ENCODE peak calls at places on chromosomes 11 and 22, in five cellular contexts. F is sigmoid colon, K is thoracic aorta, P is fibroblast of lung, O is PC-3. H is an unnamed sample.

GRCh38 chr11:123061403-123062157 is at the start of gene HSPA8:
- DNase-seq in K (peak; percentile 40), P (peak; percentile 70), O (peak; percentile 48), F (peak; percentile 90), H (no peak)

GRCh38 chr11:44261800-44262591 is 47.9 kb downstream of the ALX4 start:
- DNase-seq in F (no peak), K (no peak), P (no peak), O (no peak), H (no peak)

GRCh38 chr11:74683279-74683871 is 47.9 kb downstream of the CHRDL2 start:
- DNase-seq in O (no peak), F (peak; percentile 66), P (no peak), K (no peak), H (no peak)

GRCh38 chr11:78567209-78567608 is 7.5 kb downstream of the NARS2 start:
- DNase-seq in P (peak; percentile 83), F (no peak), O (peak; percentile 79), K (no peak), H (no peak)

GRCh38 chr22:38246692-38247091 is 26.1 kb downstream of the TMEM184B start:
- DNase-seq in P (no peak), K (peak; percentile 23), O (no peak), F (peak; percentile 88), H (no peak)

GRCh38 chr11:69497221-69497787 is 15.8 kb downstream of the LINC01488 start:
- DNase-seq in O (peak; percentile 90), P (peak; percentile 99), F (peak; percentile 89), K (peak; percentile 41), H (peak; percentile 100)

GRCh38 chr11:28777126-28777525 is 668.9 kb downstream of the METTL15 start:
- DNase-seq in F (no peak), O (no peak), K (no peak), P (no peak), H (no peak)

GRCh38 chr11:67304511-67305113 is 1.3 kb downstream of the SSH3 start:
- DNase-seq in O (no peak), K (no peak), P (no peak), F (peak; percentile 62), H (no peak)

GRCh38 chr11:130763087-130763980 is 152.9 kb downstream of the SNX19 start:
- DNase-seq in K (no peak), P (peak; percentile 23), F (no peak), O (no peak), H (no peak)

GRCh38 chr11:30876656-30877371 is 290.7 kb upstream of the MPPED2 start:
- DNase-seq in O (no peak), K (no peak), F (no peak), P (no peak), H (no peak)

GRCh38 chr11:74689666-74690065 is 41.6 kb downstream of the CHRDL2 start:
- DNase-seq in K (no peak), P (peak; percentile 51), O (peak; percentile 74), F (no peak), H (no peak)

GRCh38 chr11:126265801-126266200 is 2.9 kb downstream of the SRPRA start:
- DNase-seq in P (peak; percentile 10), K (no peak), F (no peak), O (peak; percentile 14), H (no peak)

GRCh38 chr11:2549876-2550605 is 105.2 kb downstream of the KCNQ1 start:
- DNase-seq in O (no peak), P (no peak), K (no peak), F (peak; percentile 57), H (no peak)

GRCh38 chr22:36399473-36399780 is 11.7 kb upstream of the MYH9 start:
- DNase-seq in F (no peak), K (no peak), O (peak; percentile 45), P (no peak), H (no peak)

GRCh38 chr11:86499723-86500129 is 125.0 kb downstream of the CCDC81 start:
- DNase-seq in O (peak; percentile 13), P (no peak), F (no peak), K (no peak), H (no peak)

GRCh38 chr11:110085255-110085838 is 7.8 kb upstream of the ZC3H12C start:
- DNase-seq in K (no peak), O (no peak), F (no peak), P (no peak), H (no peak)

GRCh38 chr22:42365337-42365865 is 66.8 kb downstream of the NFAM1 start:
- DNase-seq in K (no peak), O (no peak), F (peak; percentile 76), P (peak; percentile 15), H (no peak)

GRCh38 chr11:2750601-2751522 is 51.1 kb upstream of the KCNQ1OT1 start:
- DNase-seq in F (peak; percentile 59), O (no peak), P (no peak), K (no peak), H (no peak)

GRCh38 chr11:64916040-64916847 is 765 bp downstream of the ATG2A start:
- DNase-seq in F (peak; percentile 82), P (peak; percentile 20), O (peak; percentile 22), K (no peak), H (no peak)

GRCh38 chr11:125923012-125923579 is 18.8 kb downstream of the DDX25 start:
- DNase-seq in F (peak; percentile 79), O (peak; percentile 94), P (peak; percentile 54), K (no peak), H (no peak)

GRCh38 chr11:99316761-99317475 is 296.2 kb downstream of the CNTN5 start:
- DNase-seq in F (no peak), O (no peak), K (no peak), P (peak; percentile 36), H (no peak)

GRCh38 chr11:74485868-74486267 is 7.7 kb downstream of the LIPT2 start:
- DNase-seq in K (no peak), P (no peak), O (no peak), F (no peak), H (no peak)

GRCh38 chr11:71977743-71978418 is 20.8 kb upstream of the IL18BP start:
- DNase-seq in O (peak; percentile 81), P (peak; percentile 24), K (no peak), F (peak; percentile 68), H (no peak)

GRCh38 chr11:1780700-1781592 is 17.2 kb upstream of the CTSD start:
- DNase-seq in P (no peak), F (peak; percentile 66), K (no peak), O (no peak), H (no peak)

GRCh38 chr11:117829369-117829725 is 4.8 kb upstream of the FXYD2 start:
- DNase-seq in K (no peak), P (no peak), F (peak; percentile 66), O (no peak), H (no peak)

GRCh38 chr11:75946531-75947530 is 131.8 kb downstream of the UVRAG start:
- DNase-seq in P (peak; percentile 84), F (peak; percentile 66), O (peak; percentile 76), K (no peak), H (no peak)

GRCh38 chr11:105903113-105903512 is 118.9 kb downstream of the MSANTD4 start:
- DNase-seq in F (no peak), K (no peak), O (no peak), P (peak; percentile 16), H (no peak)

GRCh38 chr11:11379661-11380060 is 26.6 kb upstream of the CSNK2A3 start:
- DNase-seq in F (no peak), K (no peak), O (no peak), P (no peak), H (no peak)
- H3K4me1 ChIP-seq in F (no peaks in the 10 kb centered on the region), K (no peaks in the 10 kb centered on the region), O (no peaks in the 10 kb centered on the region), P (no peaks in the 10 kb centered on the region), H (peaks cover 9% of the 10 kb centered on the region)

GRCh38 chr11:720017-720641 is 14.1 kb downstream of the EPS8L2 start:
- DNase-seq in P (no peak), O (no peak), F (no peak), K (no peak), H (no peak)
- H3K4me3 ChIP-seq in P (no peak overlapping the region), O (no peak overlapping the region), F (no peak overlapping the region), K (peak overlapping the region; percentile 61), H (no peak overlapping the region)

DNA sequence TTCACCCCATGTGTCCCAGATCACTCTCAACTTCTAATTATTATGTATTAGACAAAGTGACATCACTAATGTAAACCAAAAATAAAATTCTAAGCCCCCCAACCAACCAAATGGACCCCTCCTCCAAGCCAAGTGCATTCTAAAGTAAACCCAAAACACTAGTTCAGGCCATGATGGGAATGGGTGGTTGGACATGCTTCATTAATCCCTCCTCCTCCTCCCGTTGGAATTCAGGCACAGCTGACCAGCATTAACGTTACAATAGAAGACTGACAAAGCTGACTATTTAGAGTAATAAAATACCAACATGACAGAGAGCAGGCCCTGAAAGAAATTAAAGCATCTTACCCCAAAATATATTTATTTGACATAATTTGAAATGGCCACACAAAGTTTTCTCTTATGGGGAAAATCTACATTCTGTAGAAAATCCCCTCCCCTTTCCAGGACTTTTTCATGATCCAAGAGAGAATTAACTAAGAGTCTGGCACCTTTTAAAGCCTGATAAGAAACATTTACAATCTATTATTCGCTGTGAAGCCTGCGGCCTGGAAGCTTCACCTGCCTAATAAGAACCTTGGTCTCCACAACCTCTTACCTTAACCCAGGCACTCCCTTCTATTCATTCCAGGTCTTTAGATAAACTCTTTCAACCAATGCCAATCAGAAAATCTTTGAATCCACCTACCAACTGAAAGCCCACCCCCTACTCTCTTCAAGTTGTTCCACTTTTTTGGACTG is 948.5 kb upstream of the CCDC90B start:
- DNase-seq in O (no peak), F (no peak), P (no peak), K (no peak), H (no peak)
- H3K27ac ChIP-seq in O (no peak overlapping the region), F (no peak overlapping the region), P (no peak overlapping the region), K (no peak overlapping the region), H (no peak overlapping the region)

GRCh38 chr11:102114032-102114431 is 3.8 kb downstream of the YAP1 start:
- DNase-seq in K (no peak), P (no peak), F (no peak), O (no peak), H (no peak)

GRCh38 chr11:102115557-102115956 is 5.3 kb downstream of the YAP1 start:
- DNase-seq in O (peak; percentile 81), P (peak; percentile 82), K (no peak), F (no peak), H (no peak)

GRCh38 chr11:102118937-102119336 is 8.7 kb downstream of the YAP1 start:
- DNase-seq in P (no peak), F (no peak), O (no peak), K (no peak), H (peak; percentile 50)

GRCh38 chr11:102117472-102118113 is 7.3 kb downstream of the YAP1 start:
- DNase-seq in F (no peak), O (peak; percentile 75), P (peak; percentile 39), K (no peak), H (no peak)

DNA sequence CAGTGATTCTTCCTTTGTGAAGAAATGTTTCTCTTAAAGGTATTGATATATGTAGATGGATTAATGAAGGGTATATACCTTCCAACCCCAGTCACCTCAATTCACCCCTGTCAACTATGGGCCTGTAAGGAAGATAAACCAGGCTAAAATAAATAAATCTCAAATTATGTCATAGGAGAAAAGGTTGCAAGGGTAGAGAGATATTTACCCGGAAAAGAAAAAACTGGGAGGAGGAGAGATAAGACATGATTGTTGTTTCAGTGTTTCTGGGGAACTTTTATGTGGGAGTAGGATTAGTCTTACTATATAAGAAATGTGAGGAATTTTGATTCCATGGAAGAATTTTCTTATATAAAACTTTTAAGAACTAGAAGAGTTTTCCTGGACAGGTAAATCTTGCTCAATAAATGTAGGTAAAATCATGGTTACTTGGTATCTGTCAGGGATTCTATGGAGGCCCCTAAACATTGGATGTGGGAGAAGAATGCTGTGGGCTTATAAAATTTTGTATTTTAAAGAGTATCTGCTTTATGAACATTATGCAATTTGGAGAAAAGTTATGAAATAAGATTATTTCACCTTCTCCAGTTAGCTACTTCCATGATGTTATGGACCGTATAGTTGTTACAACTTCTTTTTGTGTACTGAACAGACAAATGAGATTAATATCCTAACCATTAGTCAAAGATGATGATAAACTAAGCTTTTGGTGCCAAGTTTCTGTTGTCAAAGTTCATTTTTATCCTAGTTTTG is 6.4 kb downstream of the YAP1 start:
- DNase-seq in K (no peak), O (no peak), F (no peak), P (peak; percentile 53), H (no peak)
- H3K4me1 ChIP-seq in K (peaks cover 36% of the 10 kb centered on the region), O (peaks cover 79% of the 10 kb centered on the region), F (peaks cover 87% of the 10 kb centered on the region), P (peaks cover 18% of the 10 kb centered on the region), H (peaks cover 64% of the 10 kb centered on the region)

GRCh38 chr22:50268655-50269113 is 1.5 kb downstream of the MAPK11 start:
- DNase-seq in K (no peak), F (no peak), P (no peak), O (no peak), H (no peak)
- H3K4me3 ChIP-seq in K (no peak overlapping the region), F (no peak overlapping the region), P (no peak overlapping the region), O (no peak overlapping the region), H (no peak overlapping the region)

H was measured in SJSA1.